ENCODE peak calls at places on chromosomes 5 and 9, in seven cellular contexts. F is esophagus squamous epithelium; L is stomach; G is GM23248; E is right cardiac atrium; T is naive thymus-derived CD4-positive, alpha-beta T cell; O is heart right ventricle. Y is an unnamed sample. For H3K27me3, the result is how much of the 10 kb centered on the place peaks cover.

GRCh38 chr5:169190860-169191259 is 110.1 kb downstream of the SLIT3 start:
- DNase-seq in G (peak), O (no peak), E (no peak), F (no peak), T (no peak), L (no peak), Y (no peak)

GRCh38 chr5:76145945-76146344 is 62.8 kb downstream of the SV2C start:
- DNase-seq in L (no peak), G (peak), T (no peak), F (no peak), E (no peak), O (no peak), Y (no peak)

GRCh38 chr5:31585519-31586270 is 53.2 kb upstream of the PDZD2 start:
- DNase-seq in E (no peak), G (peak), T (no peak), O (no peak), F (no peak), L (no peak), Y (no peak)

GRCh38 chr5:78162253-78162862 is 132.1 kb downstream of the AP3B1 start:
- DNase-seq in T (no peak), E (no peak), G (peak), F (no peak), O (no peak), L (no peak), Y (no peak)

GRCh38 chr5:5063533-5063953 is 76.6 kb upstream of the ADAMTS16 start:
- DNase-seq in L (no peak), F (no peak), O (no peak), T (no peak), G (peak), E (no peak), Y (peak)

GRCh38 chr5:174528821-174529544 is 195.4 kb upstream of the MSX2 start:
- DNase-seq in L (no peak), T (no peak), O (no peak), F (no peak), G (no peak), E (no peak), Y (no peak)

GRCh38 chr5:127878174-127878750 is 175.1 kb downstream of the CCDC192 start:
- DNase-seq in E (peak), L (peak), O (peak), F (no peak), G (peak), T (no peak), Y (peak)

GRCh38 chr5:113806250-113806649 is 292.8 kb downstream of the YTHDC2 start:
- DNase-seq in E (no peak), G (peak), O (no peak), T (no peak), F (no peak), L (no peak), Y (no peak)

GRCh38 chr9:105405514-105406131 is 42.2 kb upstream of the FSD1L start:
- DNase-seq in G (peak), T (peak), L (no peak), O (no peak), E (no peak), F (no peak), Y (no peak)

GRCh38 chr5:25754895-25755294 is 1110.1 kb upstream of the CDH10 start:
- DNase-seq in L (no peak), T (no peak), F (no peak), E (no peak), G (no peak), O (no peak), Y (no peak)

GRCh38 chr9:134405527-134405926 is 79.3 kb downstream of the RXRA start:
- DNase-seq in L (no peak), T (no peak), F (no peak), G (no peak), O (no peak), E (no peak), Y (no peak)

GRCh38 chr9:129456549-129457324 is 164.2 kb downstream of the C9orf50 start:
- DNase-seq in L (no peak), E (no peak), F (no peak), O (no peak), T (no peak), G (no peak), Y (no peak)

GRCh38 chr9:95815961-95816360 is 59.5 kb upstream of the ERCC6L2 start:
- DNase-seq in O (no peak), L (no peak), E (no peak), F (no peak), G (no peak), T (no peak), Y (no peak)

GRCh38 chr5:42993516-42994284 is 46.4 kb downstream of the ANXA2R start:
- DNase-seq in T (peak), F (peak), G (peak), E (no peak), O (no peak), L (no peak), Y (peak)

GRCh38 chr5:75734913-75735789 is 17.9 kb upstream of the POC5 start:
- DNase-seq in O (no peak), E (no peak), L (peak), F (no peak), G (peak), T (no peak), Y (no peak)

GRCh38 chr5:115241881-115242642 is 20.6 kb downstream of the PGGT1B start:
- DNase-seq in G (no peak), O (no peak), T (no peak), L (no peak), E (no peak), F (no peak), Y (no peak)

GRCh38 chr5:110345623-110346022 is 380.8 kb downstream of the TMEM232 start:
- DNase-seq in G (no peak), O (no peak), E (no peak), T (no peak), L (no peak), F (no peak), Y (no peak)

GRCh38 chr9:107685901-107686300 is 196.3 kb upstream of the KLF4 start:
- DNase-seq in T (no peak), L (no peak), F (no peak), G (peak), E (no peak), O (no peak), Y (no peak)

GRCh38 chr5:72842816-72843215 is 26.4 kb downstream of the TNPO1 start:
- DNase-seq in E (no peak), T (no peak), L (no peak), F (no peak), G (peak), O (no peak), Y (peak)

GRCh38 chr9:108275906-108276305 is 579.9 kb downstream of the ACTL7B start:
- DNase-seq in L (no peak), O (no peak), E (no peak), F (no peak), T (no peak), G (no peak), Y (peak)

GRCh38 chr5:92163906-92164305 is 780.8 kb upstream of the ARRDC3 start:
- DNase-seq in G (no peak), L (no peak), E (no peak), T (no peak), O (no peak), F (no peak), Y (no peak)

GRCh38 chr9:36980148-36980974 is 53.7 kb downstream of the PAX5 start:
- DNase-seq in G (no peak), T (no peak), F (no peak), O (no peak), E (no peak), L (no peak), Y (no peak)

GRCh38 chr5:10647640-10648039 is 83.8 kb downstream of the ANKRD33B start:
- DNase-seq in T (no peak), E (no peak), F (no peak), O (no peak), G (no peak), L (peak), Y (no peak)

GRCh38 chr5:154610321-154611154 is 132.5 kb upstream of the HAND1 start:
- DNase-seq in L (peak), O (peak), E (peak), G (peak), T (no peak), F (peak), Y (peak)

GRCh38 chr5:5271606-5272321 is 131.6 kb downstream of the ADAMTS16 start:
- DNase-seq in O (no peak), L (no peak), T (no peak), F (no peak), E (no peak), G (peak), Y (no peak)

GRCh38 chr9:84140535-84141101 is 160.0 kb downstream of the RMI1 start:
- DNase-seq in O (peak), F (no peak), T (peak), L (peak), G (peak), E (peak), Y (no peak)

GRCh38 chr5:6472792-6473191 is 24.1 kb downstream of the UBE2QL1 start:
- DNase-seq in E (no peak), O (no peak), F (no peak), T (no peak), L (peak), G (no peak), Y (no peak)

GRCh38 chr5:170503970-170504525 is at the start of gene KCNIP1:
- DNase-seq in G (peak), T (no peak), E (peak), L (no peak), O (no peak), F (no peak), Y (peak)

DNA sequence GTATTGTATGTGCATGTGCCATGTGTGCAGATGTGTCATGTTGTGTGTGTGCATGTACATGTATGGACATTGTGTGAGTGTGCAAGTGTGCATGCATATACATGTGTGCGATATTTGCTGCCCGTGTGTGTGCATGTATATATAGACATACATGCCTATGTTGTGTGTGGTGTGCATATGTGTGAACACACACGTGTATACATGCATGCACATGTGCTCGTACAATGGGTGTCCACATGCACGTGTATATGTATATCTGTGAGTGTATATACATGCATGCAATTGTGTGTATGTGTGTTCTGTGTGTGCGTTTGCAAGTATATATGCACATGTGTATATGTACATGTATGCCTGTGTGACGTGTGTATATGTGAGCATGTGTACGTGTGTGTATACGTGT is 3.0 kb upstream of the SLC6A18 start:
- DNase-seq in E (no peak), F (no peak), L (no peak), G (no peak), O (no peak), T (no peak), Y (no peak)
- H3K27me3 ChIP-seq in E (under half), F (under half), L (under half), G (under half), O (under half), T (under half), Y (under half)

GRCh38 chr5:176789873-176790615 is 20.3 kb upstream of the UNC5A start:
- DNase-seq in T (no peak), E (no peak), O (no peak), G (peak), L (no peak), F (no peak), Y (no peak)

GRCh38 chr5:176787676-176788075 is 22.7 kb upstream of the UNC5A start:
- DNase-seq in L (no peak), E (no peak), G (no peak), O (no peak), F (no peak), T (no peak), Y (no peak)

GRCh38 chr5:176785184-176786145 is 24.9 kb upstream of the UNC5A start:
- DNase-seq in G (no peak), E (no peak), T (no peak), F (no peak), L (no peak), O (no peak), Y (no peak)

GRCh38 chr5:176788931-176789872 is 21.2 kb upstream of the UNC5A start:
- DNase-seq in O (no peak), T (no peak), G (peak), L (no peak), E (no peak), F (no peak), Y (peak)

DNA sequence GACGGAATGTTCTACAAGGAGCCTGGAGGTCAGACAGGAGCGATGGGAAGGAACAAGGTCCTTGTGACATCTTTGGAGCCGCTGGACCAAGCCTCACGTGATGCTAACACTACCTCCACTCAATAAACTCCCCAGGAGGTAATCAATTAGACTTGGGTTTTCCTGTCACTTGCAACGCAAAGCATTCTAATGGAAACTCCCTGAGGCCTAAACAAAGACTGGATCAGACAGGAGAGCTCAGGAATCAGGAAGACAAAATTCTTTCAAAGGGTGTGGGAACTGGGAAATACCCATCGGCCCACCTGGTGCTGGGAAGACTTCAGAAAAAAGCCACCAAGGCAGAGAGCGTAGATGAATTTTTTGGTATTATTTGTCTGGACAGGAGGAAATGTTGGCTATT is 22.3 kb upstream of the UNC5A start:
- DNase-seq in G (no peak), E (no peak), F (no peak), T (no peak), O (no peak), L (no peak), Y (no peak)
- H3K27me3 ChIP-seq in G (under half), E (under half), F (under half), T (under half), O (half or more), L (under half), Y (under half)

GRCh38 chr9:132996526-132996925 is 18.0 kb downstream of the GFI1B start:
- DNase-seq in T (no peak), G (no peak), F (no peak), O (no peak), L (no peak), E (no peak), Y (no peak)

GRCh38 chr9:132995906-132996305 is 17.4 kb downstream of the GFI1B start:
- DNase-seq in T (no peak), G (no peak), O (no peak), F (no peak), E (no peak), L (no peak), Y (no peak)

GRCh38 chr9:132993511-132993939 is 15.0 kb downstream of the GFI1B start:
- DNase-seq in O (no peak), E (no peak), G (no peak), F (no peak), T (no peak), L (no peak), Y (no peak)

GRCh38 chr9:132995121-132995420 is 16.6 kb downstream of the GFI1B start:
- DNase-seq in F (no peak), O (no peak), L (no peak), E (no peak), T (no peak), G (no peak), Y (no peak)

GRCh38 chr9:132994410-132995120 is 16.1 kb downstream of the GFI1B start:
- DNase-seq in O (no peak), F (no peak), G (peak), T (no peak), E (no peak), L (peak), Y (peak)
- H3K27me3 ChIP-seq in O (half or more), F (under half), G (under half), T (under half), E (under half), L (under half), Y (under half)

DNA sequence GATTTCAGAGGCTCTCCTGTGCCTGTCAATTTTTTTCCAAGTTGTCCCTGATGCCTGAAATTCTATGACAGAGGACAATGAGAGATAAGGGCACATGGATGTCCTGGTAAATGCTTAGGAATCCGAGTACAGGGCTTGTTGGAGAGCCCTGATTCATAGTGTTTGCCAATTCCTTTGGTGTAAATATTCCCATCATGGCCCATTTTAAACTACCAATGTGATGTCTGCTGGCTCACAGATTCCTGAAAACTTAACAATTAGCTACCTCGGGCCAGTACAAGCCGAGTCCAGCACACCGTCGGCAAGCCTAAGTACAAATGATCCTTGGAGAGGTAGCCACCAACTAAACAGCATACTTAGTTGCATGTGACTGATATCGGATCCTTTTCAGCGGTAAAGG is 3.5 kb downstream of the ITK start:
- DNase-seq in T (no peak), F (no peak), E (no peak), L (no peak), O (no peak), G (no peak), Y (no peak)
- H3K27me3 ChIP-seq in T (under half), F (under half), E (under half), L (under half), O (under half), G (half or more), Y (under half)

DNA sequence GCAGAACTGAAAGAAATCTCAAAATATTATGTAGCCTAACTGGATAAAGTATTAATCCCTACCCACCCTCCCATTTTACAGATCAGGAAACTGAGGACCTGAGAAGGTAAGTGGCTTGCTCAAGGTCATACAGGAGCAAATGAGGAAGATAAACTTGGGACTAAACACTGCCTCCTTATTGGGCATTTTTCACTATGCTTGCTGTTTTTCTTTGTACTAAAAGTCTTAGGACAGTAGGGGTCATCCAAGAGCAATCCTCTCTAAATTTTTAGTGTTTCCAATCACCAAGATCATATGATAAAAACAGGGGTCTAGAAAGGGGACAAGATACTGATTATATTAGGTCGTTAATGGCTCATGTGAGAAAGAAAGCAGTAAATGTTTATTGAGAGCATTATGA is 80.8 kb downstream of the RORB start:
- DNase-seq in E (no peak), O (no peak), T (no peak), F (no peak), L (no peak), G (peak), Y (no peak)
- H3K27me3 ChIP-seq in E (under half), O (under half), T (under half), F (under half), L (under half), G (under half), Y (under half)

GRCh38 chr9:114521846-114522245 is 16.6 kb upstream of the WHRN start:
- DNase-seq in E (no peak), L (no peak), G (no peak), O (no peak), F (no peak), T (no peak), Y (no peak)
- H3K27me3 ChIP-seq in E (under half), L (under half), G (under half), O (half or more), F (under half), T (under half), Y (under half)

GRCh38 chr5:93574939-93575241 is 6.1 kb downstream of the NR2F1-AS1 start:
- DNase-seq in E (no peak), F (no peak), O (no peak), T (no peak), G (no peak), L (no peak), Y (no peak)
- H3K27me3 ChIP-seq in E (under half), F (under half), O (half or more), T (under half), G (under half), L (under half), Y (under half)

GRCh38 chr9:122225323-122226141 is 3.2 kb downstream of the LHX6 start:
- DNase-seq in G (peak), T (no peak), L (no peak), F (no peak), E (no peak), O (no peak), Y (no peak)

GRCh38 chr9:122228191-122228905 is 409 bp downstream of the LHX6 start:
- DNase-seq in G (peak), L (no peak), E (no peak), F (no peak), T (no peak), O (no peak), Y (peak)

GRCh38 chr9:122226758-122227575 is 1.8 kb downstream of the LHX6 start:
- DNase-seq in E (no peak), L (no peak), T (no peak), F (no peak), O (no peak), G (no peak), Y (no peak)

GRCh38 chr9:122227576-122227903 is 1.2 kb downstream of the LHX6 start:
- DNase-seq in F (no peak), E (no peak), T (no peak), L (no peak), O (no peak), G (no peak), Y (no peak)

GRCh38 chr9:122226142-122226757 is 2.5 kb downstream of the LHX6 start:
- DNase-seq in T (no peak), L (no peak), F (no peak), G (no peak), O (no peak), E (no peak), Y (no peak)
- H3K27me3 ChIP-seq in T (under half), L (under half), F (half or more), G (half or more), O (half or more), E (under half), Y (under half)

DNA sequence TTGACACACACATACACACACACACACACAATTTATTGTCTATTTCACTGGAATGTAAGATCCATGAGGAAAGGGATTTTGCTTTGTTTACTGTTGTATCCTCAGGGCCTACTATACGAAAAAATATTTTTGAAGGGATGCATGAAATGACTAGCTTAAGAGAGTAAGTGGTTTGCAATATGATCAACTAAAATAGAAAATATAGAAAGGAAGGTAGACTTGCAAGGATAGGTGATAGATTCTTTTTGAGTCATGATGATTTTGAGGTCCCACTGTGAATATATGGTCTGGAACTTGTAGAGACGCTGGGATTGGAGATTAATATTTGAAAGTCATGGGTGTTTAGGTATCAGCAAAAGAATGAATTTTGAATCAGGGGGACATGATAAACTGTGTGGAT is 28.9 kb upstream of the OTULIN start:
- DNase-seq in F (no peak), L (no peak), O (no peak), T (no peak), G (no peak), E (no peak), Y (no peak)
- H3K27me3 ChIP-seq in F (under half), L (under half), O (under half), T (under half), G (under half), E (under half), Y (under half)

Y was measured in MG63.